ENCODE peak calls at places on chromosome 2, in eight cellular contexts. N is A549; B is upper lobe of left lung; D is NB4; F is GM23248; Y is CD4-positive, alpha-beta memory T cell; L is hepatocyte; A is cardiac muscle cell. Z is an unnamed sample.

GRCh38 chr2:45786030-45786830 is 134.8 kb downstream of the PRKCE start:
- DNase-seq in N (no peak), B (no peak), F (no peak), L (no peak), D (no peak), Y (no peak), A (no peak), Z (no peak)

GRCh38 chr2:84487298-84487996 is 28.4 kb upstream of the SUCLG1 start:
- DNase-seq in B (no peak), Y (no peak), F (peak; percentile 44), D (no peak), N (no peak), A (no peak), L (no peak), Z (no peak)

GRCh38 chr2:73238976-73239375 is 4.9 kb downstream of the CCT7 start:
- DNase-seq in B (no peak), L (no peak), Y (no peak), N (no peak), A (no peak), D (no peak), F (no peak), Z (no peak)

GRCh38 chr2:148643421-148643820 is 1.1 kb upstream of the EPC2 start:
- DNase-seq in F (no peak), B (no peak), Y (no peak), N (no peak), D (peak; percentile 23), L (no peak), A (no peak), Z (no peak)

GRCh38 chr2:65922794-65923193 is 490.4 kb upstream of the SPRED2 start:
- DNase-seq in A (no peak), B (peak; percentile 70), F (peak; percentile 56), L (no peak), N (no peak), Y (no peak), D (peak; percentile 87), Z (no peak)

GRCh38 chr2:232761301-232761907 is 15.0 kb downstream of the KCNJ13 start:
- DNase-seq in N (peak; percentile 69), D (peak; percentile 50), L (peak; percentile 57), A (peak; percentile 54), Y (peak; percentile 33), B (no peak), F (peak; percentile 50), Z (no peak)

GRCh38 chr2:201821080-201821479 is 14.7 kb downstream of the CDK15 start:
- DNase-seq in Y (no peak), N (no peak), B (no peak), D (no peak), F (no peak), L (no peak), A (no peak), Z (no peak)

GRCh38 chr2:1972428-1972827 is 228.1 kb upstream of the PXDN start:
- DNase-seq in L (peak; percentile 68), N (peak; percentile 17), Y (no peak), B (no peak), D (no peak), F (peak; percentile 14), A (peak; percentile 93), Z (peak; percentile 68)

GRCh38 chr2:126915903-126916302 is 17.2 kb downstream of the TEX51 start:
- DNase-seq in F (no peak), B (no peak), A (no peak), D (no peak), L (no peak), Y (no peak), N (no peak), Z (no peak)

GRCh38 chr2:190180313-190181065 is 118.0 kb upstream of the MSTN start:
- DNase-seq in A (peak; percentile 70), D (peak; percentile 69), Y (peak; percentile 13), N (peak; percentile 73), B (peak; percentile 66), F (peak; percentile 65), L (peak; percentile 81), Z (peak; percentile 68)

GRCh38 chr2:48849770-48850169 is 94.2 kb upstream of the LHCGR start:
- DNase-seq in N (peak; percentile 4), D (no peak), F (peak; percentile 82), B (no peak), A (no peak), L (no peak), Y (no peak), Z (no peak)

GRCh38 chr2:113012436-113013335 is 7.4 kb downstream of the IL36A start:
- DNase-seq in B (no peak), D (no peak), F (peak; percentile 48), N (peak; percentile 85), L (peak; percentile 23), Y (no peak), A (no peak), Z (no peak)

GRCh38 chr2:215270118-215270451 is 41.8 kb upstream of the ATIC start:
- DNase-seq in F (no peak), L (no peak), A (no peak), D (no peak), N (no peak), Y (no peak), B (no peak), Z (no peak)

GRCh38 chr2:212034841-212035585 is 503.6 kb downstream of the ERBB4 start:
- DNase-seq in Y (no peak), L (no peak), A (no peak), N (no peak), B (no peak), D (no peak), F (no peak), Z (no peak)

GRCh38 chr2:26316041-26316440 is 29.9 kb upstream of the SELENOI start:
- DNase-seq in B (no peak), Y (no peak), F (peak; percentile 42), A (no peak), L (no peak), N (peak; percentile 64), D (peak; percentile 69), Z (no peak)

GRCh38 chr2:134276381-134277172 is 22.7 kb downstream of the MGAT5 start:
- DNase-seq in Y (no peak), A (no peak), L (no peak), B (no peak), N (no peak), D (no peak), F (peak; percentile 22), Z (no peak)

GRCh38 chr2:232240896-232241295 is 137.7 kb upstream of the ALPP start:
- DNase-seq in F (no peak), B (no peak), Y (no peak), A (no peak), N (no peak), L (no peak), D (no peak), Z (no peak)

DNA sequence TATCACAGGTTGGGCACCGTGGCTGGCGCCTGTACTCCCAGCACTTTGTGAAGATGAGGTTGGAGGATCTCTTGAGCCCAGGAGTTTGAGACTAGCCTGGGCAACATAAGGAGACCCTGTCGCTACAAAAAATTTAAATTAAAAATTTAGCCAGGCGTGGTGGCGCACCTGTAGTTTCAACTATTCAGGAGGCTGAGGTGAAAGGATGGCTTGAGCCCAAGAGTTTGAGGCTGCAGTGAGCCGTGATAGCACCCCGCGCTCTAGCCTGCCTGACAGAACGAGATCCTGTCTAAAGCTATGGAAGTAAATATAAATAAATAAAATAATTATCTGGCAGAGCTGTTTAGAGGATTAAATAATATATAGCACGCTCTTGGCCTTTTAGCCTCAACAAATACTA is 1.4 kb upstream of the SH3RF3 start:
- DNase-seq in D (no peak), Y (no peak), F (no peak), A (no peak), B (no peak), N (no peak), L (no peak), Z (no peak)
- H3K4me3 ChIP-seq in D (peak overlapping the region; percentile 74), Y (no peak overlapping the region), F (peak overlapping the region; percentile 87), A (no peak overlapping the region), B (peak overlapping the region; percentile 66), N (no peak overlapping the region), L (no peak overlapping the region), Z (peak overlapping the region; percentile 58)

DNA sequence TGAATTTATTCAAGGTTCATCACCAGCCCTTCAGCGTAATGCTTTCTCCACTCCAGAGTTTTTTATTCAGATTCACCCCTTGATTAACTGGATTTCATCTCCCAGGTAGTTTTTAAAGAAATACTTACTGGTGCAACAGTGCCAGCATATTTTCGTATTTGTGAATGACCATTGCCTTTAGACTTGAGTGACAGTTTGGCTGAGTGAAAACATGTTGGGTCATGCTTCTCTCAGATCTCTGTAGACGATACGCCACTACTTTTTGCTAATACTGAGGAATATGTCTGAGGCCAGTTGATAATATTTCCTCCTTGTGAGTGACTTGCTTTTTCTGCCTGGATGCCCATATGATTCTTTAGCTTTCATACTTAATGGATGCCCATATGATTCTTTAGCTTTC is 51.5 kb downstream of the CYP26B1 start:
- DNase-seq in A (no peak), N (no peak), Y (no peak), F (no peak), L (no peak), D (no peak), B (no peak), Z (no peak)
- H3K4me3 ChIP-seq in A (no peak overlapping the region), N (no peak overlapping the region), Y (no peak overlapping the region), F (no peak overlapping the region), L (no peak overlapping the region), D (no peak overlapping the region), B (no peak overlapping the region), Z (no peak overlapping the region)

DNA sequence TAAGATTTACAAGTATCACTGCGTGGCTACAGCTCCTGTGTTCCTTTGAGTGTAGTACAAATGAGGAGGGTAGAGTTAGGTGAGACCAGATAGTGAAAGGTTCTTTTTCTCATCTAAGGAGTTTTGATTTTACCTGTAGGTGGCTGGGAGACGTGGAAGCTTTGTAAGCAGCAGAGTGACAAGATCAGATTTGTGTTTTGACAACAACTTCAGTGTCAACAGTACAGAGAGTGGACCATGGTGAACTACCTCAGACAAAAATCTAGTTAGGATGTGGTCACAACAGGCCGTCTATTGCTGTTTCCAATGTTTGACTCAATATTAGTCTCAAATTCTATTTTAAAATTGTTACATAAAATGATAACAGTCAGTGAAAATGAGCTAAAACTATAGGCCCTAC is 20.3 kb upstream of the UGP2 start:
- DNase-seq in L (no peak), Y (no peak), F (no peak), D (no peak), A (no peak), B (no peak), N (no peak), Z (no peak)
- H3K4me3 ChIP-seq in L (no peak overlapping the region), Y (no peak overlapping the region), F (no peak overlapping the region), D (no peak overlapping the region), A (no peak overlapping the region), B (no peak overlapping the region), N (no peak overlapping the region), Z (no peak overlapping the region)

DNA sequence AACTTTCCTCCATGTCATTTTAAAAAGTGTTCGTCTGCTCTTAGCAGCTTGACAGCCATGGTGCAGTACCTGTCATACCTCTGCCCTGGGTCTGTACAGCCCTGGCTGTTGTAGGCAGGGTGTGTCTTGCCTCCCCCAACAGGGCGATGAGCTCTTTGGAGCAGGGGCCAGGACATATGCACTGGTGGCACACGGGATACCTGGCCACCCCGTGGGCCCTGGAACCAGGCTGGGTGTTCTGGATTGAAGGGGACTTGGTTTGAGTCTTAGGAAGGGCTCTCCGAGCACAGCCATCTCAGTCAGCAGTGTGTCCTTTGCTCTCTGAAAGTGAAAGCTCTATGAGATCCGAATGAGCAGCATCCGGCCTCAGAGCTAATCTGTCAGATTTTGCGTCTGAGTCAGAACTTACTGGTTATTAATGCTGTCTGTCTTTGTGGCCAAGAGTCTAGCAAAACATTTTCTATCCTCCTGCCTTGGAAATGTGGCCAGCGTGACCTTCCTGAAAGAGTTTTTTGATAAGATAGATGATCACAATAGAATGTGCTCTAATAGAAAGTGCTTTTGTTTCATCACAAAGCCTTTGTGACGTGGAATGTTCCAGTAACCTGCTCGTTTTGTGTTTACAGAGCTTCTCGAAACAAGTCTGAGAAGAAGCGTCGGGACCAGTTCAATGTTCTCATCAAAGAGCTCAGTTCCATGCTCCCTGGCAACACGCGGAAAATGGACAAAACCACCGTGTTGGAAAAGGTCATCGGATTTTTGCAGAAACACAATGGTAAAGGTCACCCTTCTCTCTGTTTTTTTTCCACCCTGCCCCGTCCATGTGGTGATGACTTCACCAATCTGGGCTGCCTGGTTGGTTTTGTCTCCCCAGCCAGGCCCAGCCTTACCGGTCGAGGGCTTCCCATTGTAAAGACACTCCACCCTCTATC is 77.3 kb upstream of the RPL31 start:
- DNase-seq in B (no peak), N (no peak), D (no peak), F (peak; percentile 88), L (peak; percentile 30), Y (peak; percentile 55), A (no peak), Z (no peak)
- H3K4me3 ChIP-seq in B (peak overlapping the region; percentile 6), N (no peak overlapping the region), D (no peak overlapping the region), F (peak overlapping the region; percentile 63), L (no peak overlapping the region), Y (peak overlapping the region; percentile 46), A (no peak overlapping the region), Z (peak overlapping the region; percentile 13)

Z was measured in dorsolateral prefrontal cortex.